ENCODE peak calls at places on chromosomes 2 and 18, in seven cellular contexts. O is A549, X is HCT116, K is K562, P is AML-193, Y is EH, W is SW 1271. C is an unnamed sample.

GRCh38 chr2:11073251-11073650 is 82.0 kb upstream of the SLC66A3 start:
- DNase-seq in K (peak; percentile 31), X (peak; percentile 54), O (peak; percentile 54), P (peak; percentile 12), W (no peak), Y (no peak), C (peak; percentile 16)

GRCh38 chr18:11077548-11078187 is 71.7 kb downstream of the PIEZO2 start:
- DNase-seq in X (no peak), K (no peak), O (no peak), Y (no peak), W (no peak), P (no peak), C (no peak)

GRCh38 chr18:67385455-67385854 is 131.1 kb downstream of the DSEL start:
- DNase-seq in Y (peak; percentile 78), W (no peak), K (no peak), X (no peak), O (peak; percentile 24), P (no peak), C (no peak)

GRCh38 chr2:234218261-234219180 is 168.0 kb downstream of the SPP2 start:
- DNase-seq in O (no peak), X (no peak), W (no peak), Y (peak; percentile 32), K (no peak), P (no peak), C (no peak)

GRCh38 chr2:157246212-157247067 is 11.1 kb upstream of the GALNT5 start:
- DNase-seq in K (no peak), O (peak; percentile 63), Y (peak; percentile 94), P (no peak), X (peak; percentile 58), W (no peak), C (no peak)

GRCh38 chr18:70337139-70337972 is 48.5 kb downstream of the SOCS6 start:
- DNase-seq in W (peak; percentile 34), Y (peak; percentile 92), K (peak; percentile 63), P (no peak), X (peak; percentile 89), O (peak; percentile 85), C (peak; percentile 46)

GRCh38 chr2:64766841-64767669 is 113.3 kb upstream of the SERTAD2 start:
- DNase-seq in O (no peak), P (peak; percentile 58), K (peak; percentile 24), X (no peak), Y (peak; percentile 52), W (no peak), C (peak; percentile 37)

GRCh38 chr2:47810850-47811249 is 27.9 kb downstream of the MSH6 start:
- DNase-seq in P (no peak), X (no peak), Y (no peak), O (no peak), K (no peak), W (no peak), C (no peak)

GRCh38 chr2:50051374-50051773 is 897.1 kb upstream of the FSHR start:
- DNase-seq in K (no peak), O (no peak), P (no peak), X (no peak), Y (no peak), W (no peak), C (no peak)

GRCh38 chr2:140454717-140455116 is 1674.5 kb upstream of the NXPH2 start:
- DNase-seq in P (no peak), X (peak; percentile 27), O (peak; percentile 30), K (no peak), Y (peak; percentile 61), W (no peak), C (no peak)

GRCh38 chr18:24060644-24061043 is 46.1 kb downstream of the TTC39C start:
- DNase-seq in O (no peak), X (no peak), K (no peak), P (no peak), Y (peak; percentile 43), W (no peak), C (peak; percentile 62)

GRCh38 chr2:58853420-58853819 is 612.3 kb upstream of the FANCL start:
- DNase-seq in X (no peak), W (no peak), Y (peak; percentile 18), P (no peak), K (no peak), O (no peak), C (no peak)

GRCh38 chr18:53153281-53153680 is 813.3 kb downstream of the DCC start:
- DNase-seq in W (no peak), P (peak; percentile 24), K (peak; percentile 2), O (peak; percentile 6), X (no peak), Y (no peak), C (no peak)

GRCh38 chr2:96353606-96354095 is 18.1 kb downstream of the NCAPH start:
- DNase-seq in P (no peak), Y (peak; percentile 85), K (no peak), X (no peak), O (no peak), W (no peak), C (no peak)

GRCh38 chr2:39534095-39534711 is 97.1 kb upstream of the MAP4K3 start:
- DNase-seq in W (no peak), X (no peak), Y (no peak), O (no peak), K (no peak), P (no peak), C (no peak)

GRCh38 chr2:236964291-236964690 is 121.4 kb upstream of the COPS8 start:
- DNase-seq in X (no peak), W (no peak), K (no peak), Y (no peak), P (no peak), O (no peak), C (peak; percentile 24)

GRCh38 chr2:159722580-159722979 is 10.3 kb downstream of the MARCHF7 start:
- DNase-seq in P (no peak), O (no peak), W (no peak), Y (no peak), X (no peak), K (no peak), C (no peak)